ENCODE peak calls at places on chromosomes 13 and 19, in ten cellular contexts. B is cardiac fibroblast; X is ascending aorta; H is CD4-positive, alpha-beta T cell; L is body of pancreas; M is nephron progenitor cell; I is progenitor cell of endocrine pancreas; N is choroid plexus epithelial cell; Q is tibial artery; G is cardiac muscle cell. A is an unnamed sample.
A peak's percentile ranks its signal among the peaks of the same experiment; 100 is the strongest.

GRCh38 chr19:10784257-10784656 is 51.8 kb downstream of the TMED1 start:
- DNase-seq in B (no peak), X (peak; percentile 70), H (no peak), L (no peak), M (no peak), I (no peak), N (no peak), Q (peak; percentile 72), G (no peak), A (peak; percentile 78)

GRCh38 chr19:28949027-28949426 is 263.9 kb downstream of the UQCRFS1 start:
- DNase-seq in B (no peak), X (no peak), H (no peak), L (no peak), M (no peak), I (no peak), N (no peak), Q (no peak), G (no peak), A (no peak)

GRCh38 chr13:30971575-30971974 is 39.1 kb downstream of the TEX26 start:
- DNase-seq in B (peak; percentile 52), X (no peak), H (no peak), L (no peak), M (no peak), I (no peak), N (peak; percentile 37), Q (no peak), G (no peak), A (no peak)

GRCh38 chr13:114109646-114110045 is 22.8 kb downstream of the RASA3 start:
- DNase-seq in B (no peak), X (peak; percentile 62), H (no peak), L (no peak), M (no peak), I (no peak), N (no peak), Q (peak; percentile 69), G (no peak), A (peak; percentile 44)

GRCh38 chr19:663682-664117 is 686 bp upstream of the RNF126 start:
- DNase-seq in B (no peak), X (no peak), H (no peak), L (no peak), M (no peak), I (no peak), N (no peak), Q (no peak), G (no peak), A (no peak)

GRCh38 chr13:67518785-67519184 is 288.6 kb upstream of the PCDH9 start:
- DNase-seq in B (no peak), X (no peak), H (no peak), L (no peak), M (no peak), I (no peak), N (peak; percentile 35), Q (no peak), G (no peak), A (no peak)

GRCh38 chr13:84479656-84480055 is 597.4 kb upstream of the SLITRK1 start:
- DNase-seq in B (peak; percentile 21), X (no peak), H (no peak), L (no peak), M (no peak), I (no peak), N (peak; percentile 9), Q (no peak), G (no peak), A (no peak)

GRCh38 chr13:104837756-104838155 is 1697.7 kb downstream of the EFNB2 start:
- DNase-seq in B (no peak), X (no peak), H (no peak), L (no peak), M (no peak), I (no peak), N (peak; percentile 25), Q (no peak), G (no peak), A (no peak)

GRCh38 chr19:2756477-2756876 is 16.7 kb upstream of the SLC39A3 start:
- DNase-seq in B (no peak), X (no peak), H (no peak), L (no peak), M (no peak), I (no peak), N (no peak), Q (no peak), G (no peak), A (no peak)

GRCh38 chr19:2755448-2755705 is 15.6 kb upstream of the SLC39A3 start:
- DNase-seq in B (no peak), X (no peak), H (no peak), L (no peak), M (no peak), I (no peak), N (no peak), Q (no peak), G (no peak), A (no peak)

GRCh38 chr19:2756921-2757881 is 17.4 kb upstream of the SLC39A3 start:
- DNase-seq in B (no peak), X (no peak), H (no peak), L (no peak), M (no peak), I (no peak), N (no peak), Q (no peak), G (no peak), A (no peak)

GRCh38 chr19:2754659-2755447 is 15.0 kb upstream of the SLC39A3 start:
- DNase-seq in B (no peak), X (no peak), H (no peak), L (no peak), M (no peak), I (no peak), N (no peak), Q (no peak), G (no peak), A (no peak)

GRCh38 chr19:2755811-2756210 is 16.0 kb upstream of the SLC39A3 start:
- DNase-seq in B (no peak), X (no peak), H (no peak), L (no peak), M (no peak), I (no peak), N (no peak), Q (no peak), G (no peak), A (no peak)
- TF ChIP-seq CTCF in B (no peak), X (no peak), H (no peak), L (no peak), M (no peak), I (no peak), N (no peak), Q (no peak), G (no peak), A (no peak)

DNA sequence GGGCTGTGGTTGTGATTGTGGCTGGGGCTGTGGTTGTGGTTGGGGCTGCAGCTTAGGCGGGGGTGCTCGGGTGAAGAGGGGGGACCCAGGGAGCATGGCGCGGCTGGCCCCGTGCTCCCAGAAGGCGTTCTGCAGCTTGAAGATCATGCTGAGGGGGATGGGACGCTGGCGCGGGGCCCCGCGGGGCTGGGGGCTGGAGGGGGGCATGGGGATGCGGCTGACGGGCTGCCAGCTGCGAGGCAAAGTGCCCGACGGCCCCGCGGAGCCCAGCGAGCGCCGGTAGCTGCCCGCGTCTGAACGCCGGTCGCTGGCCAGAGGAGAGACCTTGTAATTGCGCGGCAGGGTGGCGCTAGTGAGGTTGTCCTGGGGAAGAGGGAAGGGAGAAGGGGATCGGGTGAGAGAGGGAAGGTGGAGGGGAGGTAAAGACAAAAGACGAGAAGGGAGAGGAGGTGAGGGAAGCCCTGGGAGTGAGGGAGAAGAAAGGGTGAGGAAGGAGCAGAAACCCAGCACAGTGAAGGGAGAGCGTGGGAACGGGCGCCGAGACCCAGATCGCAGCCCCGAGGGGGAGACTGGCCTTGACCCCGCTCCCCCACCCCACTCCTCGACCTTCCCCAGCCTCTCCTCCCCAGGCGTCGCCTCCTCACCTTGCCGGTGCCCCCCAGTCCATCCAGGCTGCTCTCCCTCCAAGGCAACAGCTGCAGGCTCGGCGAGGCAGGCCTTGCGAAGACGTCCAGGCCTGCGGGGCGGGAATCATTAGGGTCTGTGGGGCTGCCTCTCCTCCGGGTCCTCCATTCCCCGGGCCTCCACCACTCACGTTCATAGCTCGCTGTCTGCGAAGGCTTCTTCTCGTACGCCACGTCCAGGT is 9.1 kb downstream of the PPP1R13L start:
- DNase-seq in B (no peak), X (no peak), H (no peak), L (no peak), M (peak; percentile 54), I (no peak), N (no peak), Q (no peak), G (no peak), A (no peak)
- TF ChIP-seq CTCF in B (no peak), X (no peak), H (no peak), L (no peak), M (no peak), I (peak; percentile 16), N (peak; percentile 8), Q (no peak), G (no peak), A (no peak)

GRCh38 chr19:16518483-16519229 is 22.5 kb downstream of the C19orf44 start:
- DNase-seq in B (no peak), X (no peak), H (no peak), L (no peak), M (no peak), I (no peak), N (no peak), Q (no peak), G (no peak), A (no peak)
- TF ChIP-seq CTCF in B (no peak), X (no peak), H (no peak), L (no peak), M (no peak), I (peak; percentile 23), N (peak; percentile 30), Q (no peak), G (peak; percentile 10), A (no peak)

GRCh38 chr19:30883071-30883470 is 466.2 kb downstream of the TSHZ3 start:
- DNase-seq in B (no peak), X (no peak), H (no peak), L (no peak), M (no peak), I (no peak), N (no peak), Q (no peak), G (no peak), A (no peak)
- TF ChIP-seq CTCF in B (no peak), X (no peak), H (no peak), L (no peak), M (no peak), I (no peak), N (no peak), Q (no peak), G (no peak), A (no peak)